ENCODE peak calls at places on chromosome 22, in nine cellular contexts. One of them, this sample, is unnamed.

GRCh38 chr22:49672013-49672516 is 155.6 kb downstream of the BRD1 start:
- DNase-seq in lower lobe of right lung: peak; percentile 17
- DNase-seq in Karpas-422: no peak
- DNase-seq in endodermal cell: no peak
- DNase-seq in astrocyte of the cerebellum: no peak
- DNase-seq in pancreas: no peak
- DNase-seq in neural progenitor cell: no peak
- DNase-seq in sigmoid colon: no peak
- DNase-seq in adrenal gland: peak; percentile 7
- DNase-seq in this sample: no peak

GRCh38 chr22:26671317-26672059 is 14.1 kb downstream of the MIAT start:
- DNase-seq in lower lobe of right lung: peak; percentile 59
- DNase-seq in Karpas-422: peak; percentile 77
- DNase-seq in endodermal cell: no peak
- DNase-seq in astrocyte of the cerebellum: no peak
- DNase-seq in pancreas: peak; percentile 64
- DNase-seq in neural progenitor cell: no peak
- DNase-seq in sigmoid colon: peak; percentile 76
- DNase-seq in adrenal gland: peak; percentile 48
- DNase-seq in this sample: no peak

GRCh38 chr22:37827056-37827455 is 3.9 kb downstream of the GALR3 start:
- DNase-seq in lower lobe of right lung: no peak
- DNase-seq in Karpas-422: no peak
- DNase-seq in endodermal cell: no peak
- DNase-seq in astrocyte of the cerebellum: no peak
- DNase-seq in pancreas: no peak
- DNase-seq in neural progenitor cell: no peak
- DNase-seq in sigmoid colon: peak; percentile 82
- DNase-seq in adrenal gland: no peak
- DNase-seq in this sample: no peak

GRCh38 chr22:42321908-42322561 is 51.6 kb upstream of the TCF20 start:
- DNase-seq in lower lobe of right lung: no peak
- DNase-seq in Karpas-422: no peak
- DNase-seq in endodermal cell: no peak
- DNase-seq in astrocyte of the cerebellum: no peak
- DNase-seq in pancreas: no peak
- DNase-seq in neural progenitor cell: peak; percentile 76
- DNase-seq in sigmoid colon: no peak
- DNase-seq in adrenal gland: no peak
- DNase-seq in this sample: no peak

GRCh38 chr22:30889996-30890480 is 78.5 kb downstream of the MORC2 start:
- DNase-seq in lower lobe of right lung: no peak
- DNase-seq in Karpas-422: no peak
- DNase-seq in endodermal cell: no peak
- DNase-seq in astrocyte of the cerebellum: no peak
- DNase-seq in pancreas: no peak
- DNase-seq in neural progenitor cell: no peak
- DNase-seq in sigmoid colon: peak; percentile 33
- DNase-seq in adrenal gland: no peak
- DNase-seq in this sample: no peak

GRCh38 chr22:19714320-19715252 is at the start of gene SEPTIN5:
- DNase-seq in lower lobe of right lung: no peak
- DNase-seq in Karpas-422: no peak
- DNase-seq in endodermal cell: no peak
- DNase-seq in astrocyte of the cerebellum: no peak
- DNase-seq in pancreas: no peak
- DNase-seq in neural progenitor cell: peak; percentile 52
- DNase-seq in sigmoid colon: no peak
- DNase-seq in adrenal gland: peak; percentile 26
- DNase-seq in this sample: no peak

GRCh38 chr22:39514373-39514973 is 5.9 kb upstream of the ATF4 start:
- DNase-seq in lower lobe of right lung: peak; percentile 69
- DNase-seq in Karpas-422: peak; percentile 75
- DNase-seq in endodermal cell: peak; percentile 89
- DNase-seq in astrocyte of the cerebellum: no peak
- DNase-seq in pancreas: no peak
- DNase-seq in neural progenitor cell: peak; percentile 62
- DNase-seq in sigmoid colon: no peak
- DNase-seq in adrenal gland: no peak
- DNase-seq in this sample: no peak

GRCh38 chr22:39428597-39429071 is 28.2 kb upstream of the MGAT3 start:
- DNase-seq in lower lobe of right lung: peak; percentile 11
- DNase-seq in Karpas-422: no peak
- DNase-seq in endodermal cell: peak; percentile 95
- DNase-seq in astrocyte of the cerebellum: peak; percentile 57
- DNase-seq in pancreas: no peak
- DNase-seq in neural progenitor cell: peak; percentile 85
- DNase-seq in sigmoid colon: no peak
- DNase-seq in adrenal gland: no peak
- DNase-seq in this sample: no peak

GRCh38 chr22:31241936-31242335 is 29.8 kb downstream of the LIMK2 start:
- DNase-seq in lower lobe of right lung: no peak
- DNase-seq in Karpas-422: no peak
- DNase-seq in endodermal cell: no peak
- DNase-seq in astrocyte of the cerebellum: no peak
- DNase-seq in pancreas: no peak
- DNase-seq in neural progenitor cell: no peak
- DNase-seq in sigmoid colon: no peak
- DNase-seq in adrenal gland: no peak
- DNase-seq in this sample: no peak

GRCh38 chr22:19644314-19645223 is 69.7 kb upstream of the SEPTIN5 start:
- DNase-seq in lower lobe of right lung: no peak
- DNase-seq in Karpas-422: no peak
- DNase-seq in endodermal cell: peak; percentile 44
- DNase-seq in astrocyte of the cerebellum: no peak
- DNase-seq in pancreas: no peak
- DNase-seq in neural progenitor cell: no peak
- DNase-seq in sigmoid colon: peak; percentile 41
- DNase-seq in adrenal gland: no peak
- DNase-seq in this sample: no peak

GRCh38 chr22:29331213-29331612 is 15.7 kb upstream of the RASL10A start:
- DNase-seq in lower lobe of right lung: no peak
- DNase-seq in Karpas-422: no peak
- DNase-seq in endodermal cell: no peak
- DNase-seq in astrocyte of the cerebellum: no peak
- DNase-seq in pancreas: peak; percentile 28
- DNase-seq in neural progenitor cell: no peak
- DNase-seq in sigmoid colon: no peak
- DNase-seq in adrenal gland: no peak
- DNase-seq in this sample: no peak

GRCh38 chr22:24699861-24700260 is 74.7 kb downstream of the PIWIL3 start:
- DNase-seq in lower lobe of right lung: no peak
- DNase-seq in Karpas-422: no peak
- DNase-seq in endodermal cell: no peak
- DNase-seq in astrocyte of the cerebellum: no peak
- DNase-seq in pancreas: no peak
- DNase-seq in neural progenitor cell: no peak
- DNase-seq in sigmoid colon: no peak
- DNase-seq in adrenal gland: no peak
- DNase-seq in this sample: no peak

GRCh38 chr22:36164621-36165020 is 4.1 kb upstream of the APOL3 start:
- DNase-seq in lower lobe of right lung: no peak
- DNase-seq in Karpas-422: no peak
- DNase-seq in endodermal cell: no peak
- DNase-seq in astrocyte of the cerebellum: no peak
- DNase-seq in pancreas: no peak
- DNase-seq in neural progenitor cell: no peak
- DNase-seq in sigmoid colon: no peak
- DNase-seq in adrenal gland: no peak
- DNase-seq in this sample: no peak

GRCh38 chr22:36162127-36163034 is 1.8 kb upstream of the APOL3 start:
- DNase-seq in lower lobe of right lung: no peak
- DNase-seq in Karpas-422: no peak
- DNase-seq in endodermal cell: no peak
- DNase-seq in astrocyte of the cerebellum: no peak
- DNase-seq in pancreas: no peak
- DNase-seq in neural progenitor cell: no peak
- DNase-seq in sigmoid colon: no peak
- DNase-seq in adrenal gland: no peak
- DNase-seq in this sample: no peak

GRCh38 chr22:36163497-36163896 is 2.9 kb upstream of the APOL3 start:
- DNase-seq in lower lobe of right lung: no peak
- DNase-seq in Karpas-422: no peak
- DNase-seq in endodermal cell: no peak
- DNase-seq in astrocyte of the cerebellum: no peak
- DNase-seq in pancreas: no peak
- DNase-seq in neural progenitor cell: no peak
- DNase-seq in sigmoid colon: no peak
- DNase-seq in adrenal gland: no peak
- DNase-seq in this sample: no peak

GRCh38 chr22:36156515-36157419 is 3.8 kb downstream of the APOL3 start:
- DNase-seq in lower lobe of right lung: peak; percentile 77
- DNase-seq in Karpas-422: peak; percentile 47
- DNase-seq in endodermal cell: peak; percentile 74
- DNase-seq in astrocyte of the cerebellum: peak; percentile 16
- DNase-seq in pancreas: peak; percentile 39
- DNase-seq in neural progenitor cell: peak; percentile 29
- DNase-seq in sigmoid colon: peak; percentile 96
- DNase-seq in adrenal gland: peak; percentile 89
- DNase-seq in this sample: peak; percentile 45

GRCh38 chr22:36160499-36160942 is at the start of gene APOL3:
- DNase-seq in lower lobe of right lung: peak; percentile 77
- DNase-seq in Karpas-422: no peak
- DNase-seq in endodermal cell: no peak
- DNase-seq in astrocyte of the cerebellum: peak; percentile 41
- DNase-seq in pancreas: no peak
- DNase-seq in neural progenitor cell: no peak
- DNase-seq in sigmoid colon: peak; percentile 90
- DNase-seq in adrenal gland: peak; percentile 44
- DNase-seq in this sample: no peak
- H3K4me3 ChIP-seq in lower lobe of right lung: peak within 1 kb of the TSS; percentile 65
- H3K4me3 ChIP-seq in Karpas-422: no peak within 1 kb of the TSS
- H3K4me3 ChIP-seq in endodermal cell: peak within 1 kb of the TSS; percentile 48
- H3K4me3 ChIP-seq in astrocyte of the cerebellum: no peak within 1 kb of the TSS
- H3K4me3 ChIP-seq in pancreas: no peak within 1 kb of the TSS
- H3K4me3 ChIP-seq in neural progenitor cell: no peak within 1 kb of the TSS
- H3K4me3 ChIP-seq in sigmoid colon: peak within 1 kb of the TSS; percentile 40
- H3K4me3 ChIP-seq in adrenal gland: no peak within 1 kb of the TSS
- H3K4me3 ChIP-seq in this sample: peak within 1 kb of the TSS; percentile 4

DNA sequence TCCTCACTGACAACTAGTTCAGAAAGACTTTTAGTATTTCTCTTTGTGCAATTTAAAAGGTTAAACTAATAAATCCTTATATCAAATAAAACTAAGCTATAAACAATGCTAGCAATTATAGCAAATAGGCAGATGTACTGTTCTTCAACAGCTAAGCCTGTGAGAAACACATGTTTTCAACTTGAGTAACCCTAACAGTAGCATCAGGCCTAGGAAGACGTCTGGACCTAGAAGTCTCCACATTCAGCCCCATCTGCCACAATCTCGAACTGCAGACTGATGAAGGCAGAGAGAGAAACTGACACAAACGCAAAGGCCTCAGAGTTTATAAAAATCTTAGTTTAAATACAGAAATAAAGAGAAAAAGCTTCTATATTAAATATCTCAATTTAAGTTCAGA is 2.5 kb downstream of the ST13 start:
- DNase-seq in lower lobe of right lung: no peak
- DNase-seq in Karpas-422: no peak
- DNase-seq in endodermal cell: no peak
- DNase-seq in astrocyte of the cerebellum: no peak
- DNase-seq in pancreas: no peak
- DNase-seq in neural progenitor cell: no peak
- DNase-seq in sigmoid colon: no peak
- DNase-seq in adrenal gland: no peak
- DNase-seq in this sample: no peak
- H3K4me3 ChIP-seq in lower lobe of right lung: peak overlapping the region; percentile 89
- H3K4me3 ChIP-seq in Karpas-422: peak overlapping the region; percentile 91
- H3K4me3 ChIP-seq in endodermal cell: peak overlapping the region; percentile 95
- H3K4me3 ChIP-seq in astrocyte of the cerebellum: peak overlapping the region; percentile 1
- H3K4me3 ChIP-seq in pancreas: no peak overlapping the region
- H3K4me3 ChIP-seq in neural progenitor cell: peak overlapping the region; percentile 89
- H3K4me3 ChIP-seq in sigmoid colon: peak overlapping the region; percentile 82
- H3K4me3 ChIP-seq in adrenal gland: no peak overlapping the region
- H3K4me3 ChIP-seq in this sample: no peak overlapping the region

GRCh38 chr22:48489551-48490512 is 1337.8 kb downstream of the BRD1 start:
- DNase-seq in lower lobe of right lung: no peak
- DNase-seq in Karpas-422: no peak
- DNase-seq in endodermal cell: peak; percentile 73
- DNase-seq in astrocyte of the cerebellum: no peak
- DNase-seq in pancreas: no peak
- DNase-seq in neural progenitor cell: peak; percentile 64
- DNase-seq in sigmoid colon: peak; percentile 61
- DNase-seq in adrenal gland: no peak
- DNase-seq in this sample: no peak
- H3K4me3 ChIP-seq in lower lobe of right lung: peak overlapping the region; percentile 50
- H3K4me3 ChIP-seq in Karpas-422: no peak overlapping the region
- H3K4me3 ChIP-seq in endodermal cell: peak overlapping the region; percentile 83
- H3K4me3 ChIP-seq in astrocyte of the cerebellum: peak overlapping the region; percentile 59
- H3K4me3 ChIP-seq in pancreas: peak overlapping the region; percentile 7
- H3K4me3 ChIP-seq in neural progenitor cell: peak overlapping the region; percentile 95
- H3K4me3 ChIP-seq in sigmoid colon: peak overlapping the region; percentile 54
- H3K4me3 ChIP-seq in adrenal gland: no peak overlapping the region
- H3K4me3 ChIP-seq in this sample: peak overlapping the region; percentile 39

DNA sequence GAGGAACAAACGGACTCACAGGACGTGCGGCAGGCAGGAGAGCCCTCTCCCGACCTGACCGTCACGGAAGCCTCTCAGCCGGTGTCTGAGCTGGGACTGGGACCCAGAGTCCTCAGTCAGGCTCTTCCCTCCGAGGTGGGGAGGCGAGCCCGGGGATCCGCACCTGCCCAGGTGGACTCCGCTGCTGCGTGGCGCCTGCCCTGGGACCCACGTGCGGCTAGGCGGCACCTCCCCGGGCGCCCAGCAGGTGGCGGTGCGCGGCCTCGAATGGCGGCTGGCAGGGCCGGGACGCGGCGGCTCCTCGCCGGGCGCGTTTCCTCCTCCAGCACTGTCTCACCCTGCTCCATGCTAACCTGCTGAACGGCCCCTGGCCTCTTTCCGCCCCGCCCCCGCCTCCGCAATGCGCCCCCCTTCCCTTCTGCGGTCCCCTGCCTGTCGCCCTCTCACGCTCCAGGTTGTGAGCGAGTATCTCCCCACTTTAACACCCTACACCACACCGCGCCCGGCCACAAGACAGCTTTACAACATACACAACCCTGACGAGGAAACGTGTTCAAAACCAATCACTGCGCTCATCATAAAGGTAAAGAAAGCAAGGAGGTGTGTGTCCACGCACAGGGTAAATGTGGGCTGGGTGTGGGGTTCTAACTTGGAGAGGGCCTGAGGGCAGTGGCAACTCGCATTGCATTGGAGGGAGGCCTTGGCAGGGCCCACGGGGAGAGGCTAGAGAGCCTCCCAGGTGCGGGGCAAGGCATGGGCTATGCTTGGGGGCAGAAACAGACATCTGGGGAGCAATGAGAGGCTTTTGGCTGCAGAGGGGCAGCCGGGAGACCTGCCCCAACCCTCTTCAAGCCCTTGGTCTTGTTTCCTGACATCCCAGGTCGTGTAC is 25.9 kb upstream of the ATXN10 start:
- DNase-seq in lower lobe of right lung: peak; percentile 83
- DNase-seq in Karpas-422: peak; percentile 89
- DNase-seq in endodermal cell: peak; percentile 94
- DNase-seq in astrocyte of the cerebellum: no peak
- DNase-seq in pancreas: peak; percentile 80
- DNase-seq in neural progenitor cell: peak; percentile 86
- DNase-seq in sigmoid colon: peak; percentile 85
- DNase-seq in adrenal gland: peak; percentile 74
- DNase-seq in this sample: no peak
- H3K4me3 ChIP-seq in lower lobe of right lung: no peak overlapping the region
- H3K4me3 ChIP-seq in Karpas-422: peak overlapping the region; percentile 26
- H3K4me3 ChIP-seq in endodermal cell: no peak overlapping the region
- H3K4me3 ChIP-seq in astrocyte of the cerebellum: no peak overlapping the region
- H3K4me3 ChIP-seq in pancreas: no peak overlapping the region
- H3K4me3 ChIP-seq in neural progenitor cell: no peak overlapping the region
- H3K4me3 ChIP-seq in sigmoid colon: no peak overlapping the region
- H3K4me3 ChIP-seq in adrenal gland: no peak overlapping the region
- H3K4me3 ChIP-seq in this sample: peak overlapping the region; percentile 21

GRCh38 chr22:23557467-23557866 is 22.6 kb downstream of the IGLL1 start:
- DNase-seq in lower lobe of right lung: no peak
- DNase-seq in Karpas-422: no peak
- DNase-seq in endodermal cell: no peak
- DNase-seq in astrocyte of the cerebellum: no peak
- DNase-seq in pancreas: no peak
- DNase-seq in neural progenitor cell: no peak
- DNase-seq in sigmoid colon: no peak
- DNase-seq in adrenal gland: no peak
- DNase-seq in this sample: no peak
- H3K4me3 ChIP-seq in lower lobe of right lung: no peak overlapping the region
- H3K4me3 ChIP-seq in Karpas-422: no peak overlapping the region
- H3K4me3 ChIP-seq in endodermal cell: no peak overlapping the region
- H3K4me3 ChIP-seq in astrocyte of the cerebellum: no peak overlapping the region
- H3K4me3 ChIP-seq in pancreas: no peak overlapping the region
- H3K4me3 ChIP-seq in neural progenitor cell: no peak overlapping the region
- H3K4me3 ChIP-seq in sigmoid colon: no peak overlapping the region
- H3K4me3 ChIP-seq in adrenal gland: no peak overlapping the region
- H3K4me3 ChIP-seq in this sample: no peak overlapping the region